ENCODE peak calls at places on chromosomes 11 and 22, in ten cellular contexts. One of them, this sample, is unnamed.

GRCh38 chr11:96147186-96147585 is 195.8 kb downstream of the MAML2 start:
- DNase-seq in cardiac muscle cell: no peak
- DNase-seq in non-pigmented ciliary epithelial cell: no peak
- DNase-seq in cardiac fibroblast: no peak
- DNase-seq in RCC 7860: no peak
- DNase-seq in stimulated activated CD4-positive, alpha-beta T cell treated with anti-CD3 and anti-CD28 coated beads, Interleukin-1b, Interleukin-23, amount 100 ng/mL, for 48 hours: no peak
- DNase-seq in GM12892: no peak
- DNase-seq in fibroblast of gingiva: no peak
- DNase-seq in activated naive CD8-positive, alpha-beta T cell treated with anti-CD3 and anti-CD28 coated beads for 36 hours: no peak
- DNase-seq in naive thymus-derived CD8-positive, alpha-beta T cell: no peak
- DNase-seq in this sample: no peak

GRCh38 chr22:39954584-39955055 is 5.6 kb upstream of the TMA7B start:
- DNase-seq in cardiac muscle cell: peak; percentile 96
- DNase-seq in non-pigmented ciliary epithelial cell: peak; percentile 90
- DNase-seq in cardiac fibroblast: peak; percentile 92
- DNase-seq in RCC 7860: no peak
- DNase-seq in stimulated activated CD4-positive, alpha-beta T cell treated with anti-CD3 and anti-CD28 coated beads, Interleukin-1b, Interleukin-23, amount 100 ng/mL, for 48 hours: peak; percentile 29
- DNase-seq in GM12892: no peak
- DNase-seq in fibroblast of gingiva: peak; percentile 33
- DNase-seq in activated naive CD8-positive, alpha-beta T cell treated with anti-CD3 and anti-CD28 coated beads for 36 hours: no peak
- DNase-seq in naive thymus-derived CD8-positive, alpha-beta T cell: no peak
- DNase-seq in this sample: no peak

GRCh38 chr11:11263238-11264030 is 89.6 kb downstream of the CSNK2A3 start:
- DNase-seq in cardiac muscle cell: peak; percentile 26
- DNase-seq in non-pigmented ciliary epithelial cell: no peak
- DNase-seq in cardiac fibroblast: peak; percentile 8
- DNase-seq in RCC 7860: peak; percentile 23
- DNase-seq in stimulated activated CD4-positive, alpha-beta T cell treated with anti-CD3 and anti-CD28 coated beads, Interleukin-1b, Interleukin-23, amount 100 ng/mL, for 48 hours: no peak
- DNase-seq in GM12892: no peak
- DNase-seq in fibroblast of gingiva: no peak
- DNase-seq in activated naive CD8-positive, alpha-beta T cell treated with anti-CD3 and anti-CD28 coated beads for 36 hours: no peak
- DNase-seq in naive thymus-derived CD8-positive, alpha-beta T cell: no peak
- DNase-seq in this sample: no peak

GRCh38 chr11:16286095-16286494 is 70.3 kb downstream of the SOX6 start:
- DNase-seq in cardiac muscle cell: no peak
- DNase-seq in non-pigmented ciliary epithelial cell: no peak
- DNase-seq in cardiac fibroblast: no peak
- DNase-seq in RCC 7860: no peak
- DNase-seq in stimulated activated CD4-positive, alpha-beta T cell treated with anti-CD3 and anti-CD28 coated beads, Interleukin-1b, Interleukin-23, amount 100 ng/mL, for 48 hours: no peak
- DNase-seq in GM12892: no peak
- DNase-seq in fibroblast of gingiva: no peak
- DNase-seq in activated naive CD8-positive, alpha-beta T cell treated with anti-CD3 and anti-CD28 coated beads for 36 hours: no peak
- DNase-seq in naive thymus-derived CD8-positive, alpha-beta T cell: no peak
- DNase-seq in this sample: no peak

GRCh38 chr11:41947392-41947791 is 487.9 kb upstream of the LRRC4C start:
- DNase-seq in cardiac muscle cell: no peak
- DNase-seq in non-pigmented ciliary epithelial cell: no peak
- DNase-seq in cardiac fibroblast: no peak
- DNase-seq in RCC 7860: no peak
- DNase-seq in stimulated activated CD4-positive, alpha-beta T cell treated with anti-CD3 and anti-CD28 coated beads, Interleukin-1b, Interleukin-23, amount 100 ng/mL, for 48 hours: no peak
- DNase-seq in GM12892: no peak
- DNase-seq in fibroblast of gingiva: no peak
- DNase-seq in activated naive CD8-positive, alpha-beta T cell treated with anti-CD3 and anti-CD28 coated beads for 36 hours: no peak
- DNase-seq in naive thymus-derived CD8-positive, alpha-beta T cell: no peak
- DNase-seq in this sample: no peak

GRCh38 chr11:80383655-80384054 is 942.8 kb upstream of the TENM4 start:
- DNase-seq in cardiac muscle cell: no peak
- DNase-seq in non-pigmented ciliary epithelial cell: no peak
- DNase-seq in cardiac fibroblast: no peak
- DNase-seq in RCC 7860: no peak
- DNase-seq in stimulated activated CD4-positive, alpha-beta T cell treated with anti-CD3 and anti-CD28 coated beads, Interleukin-1b, Interleukin-23, amount 100 ng/mL, for 48 hours: no peak
- DNase-seq in GM12892: no peak
- DNase-seq in fibroblast of gingiva: no peak
- DNase-seq in activated naive CD8-positive, alpha-beta T cell treated with anti-CD3 and anti-CD28 coated beads for 36 hours: no peak
- DNase-seq in naive thymus-derived CD8-positive, alpha-beta T cell: no peak
- DNase-seq in this sample: no peak

GRCh38 chr22:20237480-20238440 is 30.4 kb downstream of the RTN4R start:
- DNase-seq in cardiac muscle cell: no peak
- DNase-seq in non-pigmented ciliary epithelial cell: no peak
- DNase-seq in cardiac fibroblast: no peak
- DNase-seq in RCC 7860: no peak
- DNase-seq in stimulated activated CD4-positive, alpha-beta T cell treated with anti-CD3 and anti-CD28 coated beads, Interleukin-1b, Interleukin-23, amount 100 ng/mL, for 48 hours: no peak
- DNase-seq in GM12892: no peak
- DNase-seq in fibroblast of gingiva: no peak
- DNase-seq in activated naive CD8-positive, alpha-beta T cell treated with anti-CD3 and anti-CD28 coated beads for 36 hours: peak; percentile 36
- DNase-seq in naive thymus-derived CD8-positive, alpha-beta T cell: peak; percentile 40
- DNase-seq in this sample: no peak

GRCh38 chr11:116225236-116225635 is 547.6 kb downstream of the BUD13 start:
- DNase-seq in cardiac muscle cell: no peak
- DNase-seq in non-pigmented ciliary epithelial cell: no peak
- DNase-seq in cardiac fibroblast: no peak
- DNase-seq in RCC 7860: no peak
- DNase-seq in stimulated activated CD4-positive, alpha-beta T cell treated with anti-CD3 and anti-CD28 coated beads, Interleukin-1b, Interleukin-23, amount 100 ng/mL, for 48 hours: no peak
- DNase-seq in GM12892: no peak
- DNase-seq in fibroblast of gingiva: no peak
- DNase-seq in activated naive CD8-positive, alpha-beta T cell treated with anti-CD3 and anti-CD28 coated beads for 36 hours: no peak
- DNase-seq in naive thymus-derived CD8-positive, alpha-beta T cell: no peak
- DNase-seq in this sample: no peak

GRCh38 chr22:35629406-35630234 is 12.5 kb upstream of the MB start:
- DNase-seq in cardiac muscle cell: peak; percentile 98
- DNase-seq in non-pigmented ciliary epithelial cell: peak; percentile 85
- DNase-seq in cardiac fibroblast: peak; percentile 98
- DNase-seq in RCC 7860: peak; percentile 97
- DNase-seq in stimulated activated CD4-positive, alpha-beta T cell treated with anti-CD3 and anti-CD28 coated beads, Interleukin-1b, Interleukin-23, amount 100 ng/mL, for 48 hours: peak; percentile 44
- DNase-seq in GM12892: no peak
- DNase-seq in fibroblast of gingiva: peak; percentile 98
- DNase-seq in activated naive CD8-positive, alpha-beta T cell treated with anti-CD3 and anti-CD28 coated beads for 36 hours: peak; percentile 77
- DNase-seq in naive thymus-derived CD8-positive, alpha-beta T cell: no peak
- DNase-seq in this sample: peak; percentile 74

GRCh38 chr11:3837793-3838192 is 3.0 kb downstream of the RHOG start:
- DNase-seq in cardiac muscle cell: peak; percentile 53
- DNase-seq in non-pigmented ciliary epithelial cell: no peak
- DNase-seq in cardiac fibroblast: peak; percentile 45
- DNase-seq in RCC 7860: no peak
- DNase-seq in stimulated activated CD4-positive, alpha-beta T cell treated with anti-CD3 and anti-CD28 coated beads, Interleukin-1b, Interleukin-23, amount 100 ng/mL, for 48 hours: no peak
- DNase-seq in GM12892: no peak
- DNase-seq in fibroblast of gingiva: no peak
- DNase-seq in activated naive CD8-positive, alpha-beta T cell treated with anti-CD3 and anti-CD28 coated beads for 36 hours: no peak
- DNase-seq in naive thymus-derived CD8-positive, alpha-beta T cell: no peak
- DNase-seq in this sample: no peak

GRCh38 chr11:8733847-8734246 is 51.3 kb downstream of the RPL27A start:
- DNase-seq in cardiac muscle cell: no peak
- DNase-seq in non-pigmented ciliary epithelial cell: no peak
- DNase-seq in cardiac fibroblast: no peak
- DNase-seq in RCC 7860: no peak
- DNase-seq in stimulated activated CD4-positive, alpha-beta T cell treated with anti-CD3 and anti-CD28 coated beads, Interleukin-1b, Interleukin-23, amount 100 ng/mL, for 48 hours: no peak
- DNase-seq in GM12892: no peak
- DNase-seq in fibroblast of gingiva: no peak
- DNase-seq in activated naive CD8-positive, alpha-beta T cell treated with anti-CD3 and anti-CD28 coated beads for 36 hours: no peak
- DNase-seq in naive thymus-derived CD8-positive, alpha-beta T cell: no peak
- DNase-seq in this sample: no peak

GRCh38 chr22:17083255-17083654 is 1.5 kb upstream of the IL17RA start:
- DNase-seq in cardiac muscle cell: no peak
- DNase-seq in non-pigmented ciliary epithelial cell: no peak
- DNase-seq in cardiac fibroblast: no peak
- DNase-seq in RCC 7860: no peak
- DNase-seq in stimulated activated CD4-positive, alpha-beta T cell treated with anti-CD3 and anti-CD28 coated beads, Interleukin-1b, Interleukin-23, amount 100 ng/mL, for 48 hours: no peak
- DNase-seq in GM12892: no peak
- DNase-seq in fibroblast of gingiva: no peak
- DNase-seq in activated naive CD8-positive, alpha-beta T cell treated with anti-CD3 and anti-CD28 coated beads for 36 hours: no peak
- DNase-seq in naive thymus-derived CD8-positive, alpha-beta T cell: no peak
- DNase-seq in this sample: no peak

GRCh38 chr11:114061053-114062049 is 1.8 kb downstream of the ZBTB16 start:
- DNase-seq in cardiac muscle cell: peak; percentile 59
- DNase-seq in non-pigmented ciliary epithelial cell: no peak
- DNase-seq in cardiac fibroblast: peak; percentile 71
- DNase-seq in RCC 7860: no peak
- DNase-seq in stimulated activated CD4-positive, alpha-beta T cell treated with anti-CD3 and anti-CD28 coated beads, Interleukin-1b, Interleukin-23, amount 100 ng/mL, for 48 hours: no peak
- DNase-seq in GM12892: no peak
- DNase-seq in fibroblast of gingiva: peak; percentile 51
- DNase-seq in activated naive CD8-positive, alpha-beta T cell treated with anti-CD3 and anti-CD28 coated beads for 36 hours: no peak
- DNase-seq in naive thymus-derived CD8-positive, alpha-beta T cell: no peak
- DNase-seq in this sample: peak; percentile 45